ENCODE peak calls at places on chromosome 21, in six cellular contexts. W, G, Z, E, P and O are unnamed samples.

GRCh38 chr21:45322960-45323461 is 35.3 kb upstream of the POFUT2 start:
- DNase-seq in W (no peak), G (no peak), Z (peak; percentile 71), E (no peak), P (no peak), O (no peak)

GRCh38 chr21:45255381-45256020 is 32.2 kb downstream of the POFUT2 start:
- DNase-seq in W (no peak), G (no peak), Z (peak; percentile 41), E (no peak), P (no peak), O (no peak)

GRCh38 chr21:46617267-46618051 is 12.6 kb upstream of the S100B start:
- DNase-seq in W (peak; percentile 37), G (no peak), Z (no peak), E (no peak), P (no peak), O (no peak)

GRCh38 chr21:31986035-31986856 is 113.4 kb downstream of the HUNK start:
- DNase-seq in W (no peak), G (no peak), Z (no peak), E (no peak), P (no peak), O (no peak)

GRCh38 chr21:25572895-25573310 is 34.4 kb downstream of the MRPL39 start:
- DNase-seq in W (no peak), G (no peak), Z (no peak), E (no peak), P (no peak), O (no peak)

GRCh38 chr21:45941338-45941710 is 40.2 kb upstream of the COL6A1 start:
- DNase-seq in W (no peak), G (no peak), Z (no peak), E (no peak), P (no peak), O (no peak)

GRCh38 chr21:26107439-26107838 is 63.1 kb downstream of the APP start:
- DNase-seq in W (no peak), G (no peak), Z (no peak), E (no peak), P (no peak), O (no peak)

GRCh38 chr21:46127239-46128105 is 27.9 kb downstream of the FTCD start:
- DNase-seq in W (no peak), G (peak; percentile 10), Z (no peak), E (peak; percentile 12), P (no peak), O (no peak)

GRCh38 chr21:15446193-15446592 is 283.6 kb upstream of the USP25 start:
- DNase-seq in W (no peak), G (no peak), Z (no peak), E (no peak), P (no peak), O (no peak)

GRCh38 chr21:45011911-45012660 is 62.3 kb upstream of the ADARB1 start:
- DNase-seq in W (peak; percentile 23), G (peak; percentile 34), Z (peak; percentile 9), E (peak; percentile 12), P (peak; percentile 63), O (no peak)

GRCh38 chr21:45867041-45867630 is 114.4 kb upstream of the COL6A1 start:
- DNase-seq in W (no peak), G (no peak), Z (no peak), E (no peak), P (no peak), O (no peak)

GRCh38 chr21:25515484-25516405 is 91.5 kb downstream of the MRPL39 start:
- DNase-seq in W (no peak), G (no peak), Z (no peak), E (no peak), P (peak; percentile 14), O (no peak)

GRCh38 chr21:34342476-34342875 is 21.3 kb upstream of the KCNE2 start:
- DNase-seq in W (no peak), G (no peak), Z (no peak), E (no peak), P (no peak), O (no peak)

GRCh38 chr21:45772180-45772579 is 128.7 kb downstream of the PCBP3 start:
- DNase-seq in W (no peak), G (no peak), Z (no peak), E (no peak), P (no peak), O (no peak)

GRCh38 chr21:44484498-44485253 is 29.4 kb downstream of the LRRC3 start:
- DNase-seq in W (no peak), G (no peak), Z (no peak), E (no peak), P (no peak), O (no peak)

GRCh38 chr21:29145354-29145782 is 14.9 kb downstream of the MAP3K7CL start:
- DNase-seq in W (peak; percentile 90), G (no peak), Z (no peak), E (peak; percentile 50), P (no peak), O (no peak)

GRCh38 chr21:45295576-45296365 is 8.1 kb upstream of the POFUT2 start:
- DNase-seq in W (peak; percentile 89), G (no peak), Z (no peak), E (peak; percentile 51), P (peak; percentile 46), O (peak; percentile 59)

GRCh38 chr21:46156678-46157077 is 1.3 kb upstream of the FTCD start:
- DNase-seq in W (no peak), G (peak; percentile 12), Z (no peak), E (no peak), P (no peak), O (no peak)

GRCh38 chr21:19343711-19344110 is 940.1 kb upstream of the TMPRSS15 start:
- DNase-seq in W (no peak), G (no peak), Z (no peak), E (no peak), P (no peak), O (no peak)

GRCh38 chr21:25936776-25937175 is 202.0 kb downstream of the GABPA start:
- DNase-seq in W (no peak), G (no peak), Z (no peak), E (no peak), P (no peak), O (no peak)

GRCh38 chr21:44517175-44517899 is 22.7 kb downstream of the KRTAP10-1 start:
- DNase-seq in W (no peak), G (peak; percentile 7), Z (peak; percentile 97), E (no peak), P (peak; percentile 79), O (no peak)

GRCh38 chr21:31781737-31782136 is 49.8 kb upstream of the SCAF4 start:
- DNase-seq in W (peak; percentile 4), G (no peak), Z (peak; percentile 22), E (peak; percentile 43), P (no peak), O (no peak)

GRCh38 chr21:38042246-38042645 is 126.0 kb upstream of the KCNJ6 start:
- DNase-seq in W (no peak), G (no peak), Z (no peak), E (no peak), P (no peak), O (no peak)

DNA sequence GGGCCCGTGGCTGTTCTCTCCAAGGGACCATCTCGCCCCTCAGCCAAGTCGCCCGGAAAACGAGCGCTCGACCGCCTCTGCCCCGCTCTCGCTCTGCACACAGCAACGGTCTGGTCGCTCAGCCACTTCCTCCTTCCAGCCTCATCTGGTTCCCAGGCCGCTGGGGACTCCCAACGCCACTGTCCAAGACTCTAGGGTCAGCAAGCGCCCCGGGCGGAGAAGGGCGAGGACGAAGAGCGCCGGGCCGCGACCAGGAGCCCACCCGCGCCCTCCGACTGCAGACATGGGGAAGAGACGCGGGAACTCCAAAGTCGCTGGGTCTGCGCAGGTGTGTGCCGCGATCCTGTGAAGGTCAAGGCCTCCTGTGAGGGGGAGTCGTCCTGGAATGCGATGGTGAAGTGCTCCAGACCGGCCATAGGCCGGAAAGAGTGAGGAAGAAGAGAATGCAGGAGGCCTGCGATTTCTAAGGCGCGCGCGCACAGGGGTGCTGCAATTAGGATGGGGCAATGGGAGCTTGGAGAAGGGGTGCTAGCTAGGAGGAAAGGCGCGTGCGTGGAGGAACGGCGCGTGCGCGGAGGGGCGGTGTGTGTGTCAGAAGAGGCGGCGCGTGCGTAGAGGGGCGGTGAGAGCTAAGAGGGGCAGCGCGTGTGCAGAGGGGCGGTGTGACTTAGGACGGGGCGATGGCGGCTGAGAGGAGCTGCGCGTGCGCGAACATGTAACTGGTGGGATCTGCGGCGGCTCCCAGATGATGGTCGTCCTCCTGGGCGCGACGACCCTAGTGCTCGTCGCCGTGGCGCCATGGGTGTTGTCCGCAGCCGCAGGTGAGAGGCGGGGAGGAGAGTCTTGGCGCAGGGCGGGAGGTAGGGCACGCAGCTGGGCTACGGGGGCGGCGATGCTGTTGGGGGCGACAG is at the start of gene IFNAR1:
- DNase-seq in W (peak; percentile 96), G (peak; percentile 98), Z (peak; percentile 100), E (peak; percentile 99), P (peak; percentile 99), O (peak; percentile 99)
- TF ChIP-seq CTCF in W (no peak), G (no peak), Z (no peak), E (no peak), P (no peak), O (no peak)

DNA sequence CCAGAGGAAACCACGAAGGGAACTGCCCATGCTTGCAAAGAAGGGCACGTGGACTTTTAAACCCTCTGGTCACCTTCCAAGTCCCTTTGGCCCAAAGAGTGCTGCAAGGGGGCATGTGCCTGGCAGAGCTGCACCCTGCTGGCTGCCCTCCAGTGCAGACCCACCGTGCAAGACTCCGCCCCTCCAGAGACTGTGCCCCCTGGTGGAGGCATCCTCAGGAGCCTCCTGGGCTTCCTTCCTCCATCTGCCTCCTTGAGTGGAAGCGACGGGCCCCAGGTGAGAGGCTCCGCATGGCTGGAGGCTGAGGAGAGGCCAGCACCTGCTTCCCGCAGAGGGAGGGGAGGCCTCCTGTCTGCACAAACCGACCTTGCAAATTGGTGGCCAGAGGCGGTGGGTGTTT is 100.7 kb downstream of the CRYAA start:
- DNase-seq in W (no peak), G (no peak), Z (no peak), E (no peak), P (no peak), O (no peak)
- TF ChIP-seq CTCF in W (peak; percentile 49), G (no peak), Z (no peak), E (no peak), P (peak; percentile 38), O (peak; percentile 41)

DNA sequence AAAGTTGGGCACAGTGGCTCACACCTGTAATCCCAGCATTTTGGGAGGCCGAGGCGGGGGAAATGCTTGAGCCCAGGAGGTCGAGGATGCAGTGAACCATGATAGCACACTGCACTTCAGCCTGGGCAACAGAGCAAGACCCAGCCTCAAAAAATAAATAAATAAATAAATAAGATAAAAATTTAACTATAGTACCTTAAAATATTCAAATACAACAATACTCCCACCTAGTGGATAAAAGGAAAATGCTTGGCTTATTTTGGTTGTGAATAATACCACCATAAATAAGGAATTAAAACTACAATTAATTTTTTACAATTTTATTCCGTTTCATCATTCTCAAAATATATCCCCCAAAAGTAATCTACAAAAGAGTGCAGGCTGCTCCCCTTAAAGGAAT is 8.1 kb downstream of the PSMG1 start:
- DNase-seq in W (no peak), G (no peak), Z (no peak), E (no peak), P (peak; percentile 25), O (no peak)
- TF ChIP-seq CTCF in W (peak; percentile 86), G (peak; percentile 74), Z (peak; percentile 15), E (no peak), P (peak; percentile 42), O (peak; percentile 81)

DNA sequence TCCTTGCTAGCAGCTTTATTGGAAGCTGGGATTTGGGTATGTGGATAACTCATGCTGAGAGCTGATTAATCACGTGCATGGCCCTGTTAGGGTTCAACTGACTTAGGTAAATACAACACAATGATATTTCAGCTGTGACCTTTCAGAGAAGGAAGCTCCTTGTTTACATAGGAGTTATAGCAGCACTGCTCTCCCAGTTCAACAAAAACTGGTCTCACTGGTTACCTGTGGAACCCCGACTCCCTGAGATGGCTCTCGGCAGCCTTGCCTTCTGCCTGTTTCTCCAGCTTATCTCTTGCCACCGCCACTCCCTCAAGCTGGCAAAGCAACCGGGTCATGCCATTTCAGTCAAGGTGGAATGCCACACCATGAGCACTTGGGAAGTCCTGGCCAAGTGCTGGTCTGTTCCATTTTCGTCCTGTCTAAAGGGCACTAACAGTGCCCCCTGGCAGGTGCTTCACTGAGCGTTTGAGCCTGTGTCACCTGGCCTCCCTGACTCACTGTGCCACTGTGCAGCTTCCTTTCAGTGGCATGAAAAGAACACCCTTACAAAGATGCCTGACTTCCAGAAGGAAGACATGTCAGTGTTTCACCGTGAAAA is 31.6 kb downstream of the DOP1B start:
- DNase-seq in W (no peak), G (no peak), Z (peak; percentile 86), E (peak; percentile 36), P (no peak), O (no peak)
- TF ChIP-seq CTCF in W (no peak), G (no peak), Z (peak; percentile 21), E (no peak), P (no peak), O (no peak)